ENCODE peak calls at places on chromosome 17, in four cellular contexts. One of them, this sample, is unnamed.

GRCh38 chr17:4476017-4476416 is 22.7 kb upstream of the SPNS2 start:
- DNase-seq in SK-N-SH: no peak
- DNase-seq in K562: no peak
- DNase-seq in HepG2: no peak
- DNase-seq in this sample: no peak

GRCh38 chr17:8503368-8503767 is 67.7 kb downstream of the NDEL1 start:
- DNase-seq in SK-N-SH: no peak
- DNase-seq in K562: no peak
- DNase-seq in HepG2: no peak
- DNase-seq in this sample: no peak

GRCh38 chr17:3659541-3660111 is 8.8 kb downstream of the TAX1BP3 start:
- DNase-seq in SK-N-SH: no peak
- DNase-seq in K562: peak
- DNase-seq in HepG2: no peak
- DNase-seq in this sample: no peak

GRCh38 chr17:63139356-63139755 is 173.3 kb downstream of the TANC2 start:
- DNase-seq in SK-N-SH: no peak
- DNase-seq in K562: no peak
- DNase-seq in HepG2: no peak
- DNase-seq in this sample: no peak

GRCh38 chr17:42709561-42709960 is 27.2 kb downstream of the CNTNAP1 start:
- DNase-seq in SK-N-SH: no peak
- DNase-seq in K562: no peak
- DNase-seq in HepG2: no peak
- DNase-seq in this sample: no peak

GRCh38 chr17:59345476-59345875 is 14.0 kb downstream of the YPEL2 start:
- DNase-seq in SK-N-SH: no peak
- DNase-seq in K562: no peak
- DNase-seq in HepG2: no peak
- DNase-seq in this sample: no peak

GRCh38 chr17:64020068-64020766 is at the start of gene ICAM2:
- DNase-seq in SK-N-SH: no peak
- DNase-seq in K562: no peak
- DNase-seq in HepG2: no peak
- DNase-seq in this sample: no peak

GRCh38 chr17:2700031-2700490 is 11.5 kb downstream of the CLUH start:
- DNase-seq in SK-N-SH: no peak
- DNase-seq in K562: no peak
- DNase-seq in HepG2: no peak
- DNase-seq in this sample: no peak

GRCh38 chr17:19336938-19337711 is 25.4 kb downstream of the B9D1 start:
- DNase-seq in SK-N-SH: no peak
- DNase-seq in K562: no peak
- DNase-seq in HepG2: peak
- DNase-seq in this sample: no peak

GRCh38 chr17:38870259-38871165 is 654 bp downstream of the LASP1 start:
- DNase-seq in SK-N-SH: peak
- DNase-seq in K562: peak
- DNase-seq in HepG2: peak
- DNase-seq in this sample: no peak

GRCh38 chr17:22695228-22695619 is 1002.9 kb downstream of the KCNJ18 start:
- DNase-seq in SK-N-SH: peak
- DNase-seq in K562: peak
- DNase-seq in HepG2: no peak
- DNase-seq in this sample: no peak

GRCh38 chr17:79788989-79789942 is 7.6 kb downstream of the CBX8 start:
- DNase-seq in SK-N-SH: no peak
- DNase-seq in K562: no peak
- DNase-seq in HepG2: no peak
- DNase-seq in this sample: no peak

GRCh38 chr17:83103200-83103937 is 24.0 kb downstream of the METRNL start:
- DNase-seq in SK-N-SH: peak
- DNase-seq in K562: peak
- DNase-seq in HepG2: no peak
- DNase-seq in this sample: peak

GRCh38 chr17:73635101-73635767 is 9.0 kb downstream of the SDK2 start:
- DNase-seq in SK-N-SH: no peak
- DNase-seq in K562: no peak
- DNase-seq in HepG2: no peak
- DNase-seq in this sample: no peak

GRCh38 chr17:55437165-55437605 is 15.6 kb upstream of the MMD start:
- DNase-seq in SK-N-SH: no peak
- DNase-seq in K562: no peak
- DNase-seq in HepG2: no peak
- DNase-seq in this sample: no peak

GRCh38 chr17:62615503-62615902 is 12.0 kb upstream of the MRC2 start:
- DNase-seq in SK-N-SH: no peak
- DNase-seq in K562: no peak
- DNase-seq in HepG2: no peak
- DNase-seq in this sample: no peak

GRCh38 chr17:40283662-40284061 is 4.0 kb upstream of the CDC6 start:
- DNase-seq in SK-N-SH: no peak
- DNase-seq in K562: no peak
- DNase-seq in HepG2: no peak
- DNase-seq in this sample: peak

GRCh38 chr17:60390881-60391418 is 983 bp downstream of the USP32 start:
- DNase-seq in SK-N-SH: peak
- DNase-seq in K562: no peak
- DNase-seq in HepG2: peak
- DNase-seq in this sample: no peak

GRCh38 chr17:20961551-20961950 is 81.3 kb downstream of the USP22 start:
- DNase-seq in SK-N-SH: no peak
- DNase-seq in K562: no peak
- DNase-seq in HepG2: no peak
- DNase-seq in this sample: no peak

GRCh38 chr17:79987187-79987889 is 48.3 kb downstream of the TBC1D16 start:
- DNase-seq in SK-N-SH: no peak
- DNase-seq in K562: no peak
- DNase-seq in HepG2: peak
- DNase-seq in this sample: peak

GRCh38 chr17:60229189-60229802 is 79.5 kb downstream of the CA4 start:
- DNase-seq in SK-N-SH: no peak
- DNase-seq in K562: no peak
- DNase-seq in HepG2: no peak
- DNase-seq in this sample: peak

GRCh38 chr17:50861822-50862528 is 4.2 kb downstream of the TOB1 start:
- DNase-seq in SK-N-SH: no peak
- DNase-seq in K562: no peak
- DNase-seq in HepG2: no peak
- DNase-seq in this sample: no peak

GRCh38 chr17:77830816-77831490 is 127.5 kb upstream of the TNRC6C start:
- DNase-seq in SK-N-SH: no peak
- DNase-seq in K562: no peak
- DNase-seq in HepG2: no peak
- DNase-seq in this sample: no peak

GRCh38 chr17:7144203-7144602 is 29.6 kb upstream of the ASGR2 start:
- DNase-seq in SK-N-SH: no peak
- DNase-seq in K562: no peak
- DNase-seq in HepG2: no peak
- DNase-seq in this sample: no peak

GRCh38 chr17:75814900-75815373 is 29.3 kb downstream of the UNC13D start:
- DNase-seq in SK-N-SH: peak
- DNase-seq in K562: no peak
- DNase-seq in HepG2: no peak
- DNase-seq in this sample: no peak

GRCh38 chr17:40483679-40484078 is 17.7 kb downstream of the TNS4 start:
- DNase-seq in SK-N-SH: no peak
- DNase-seq in K562: no peak
- DNase-seq in HepG2: no peak
- DNase-seq in this sample: no peak

GRCh38 chr17:15009087-15009486 is 256.0 kb downstream of the PMP22 start:
- DNase-seq in SK-N-SH: no peak
- DNase-seq in K562: no peak
- DNase-seq in HepG2: no peak
- DNase-seq in this sample: no peak

GRCh38 chr17:63698886-63699637 is 863 bp downstream of the LIMD2 start:
- DNase-seq in SK-N-SH: no peak
- DNase-seq in K562: no peak
- DNase-seq in HepG2: peak
- DNase-seq in this sample: no peak

GRCh38 chr17:1762906-1763829 is 1.3 kb downstream of the SERPINF1 start:
- DNase-seq in SK-N-SH: peak
- DNase-seq in K562: peak
- DNase-seq in HepG2: peak
- DNase-seq in this sample: no peak

GRCh38 chr17:82806645-82807044 is 33.2 kb downstream of the ZNF750 start:
- DNase-seq in SK-N-SH: no peak
- DNase-seq in K562: no peak
- DNase-seq in HepG2: no peak
- DNase-seq in this sample: no peak

GRCh38 chr17:37661372-37662014 is 18.2 kb upstream of the DDX52 start:
- DNase-seq in SK-N-SH: no peak
- DNase-seq in K562: no peak
- DNase-seq in HepG2: no peak
- DNase-seq in this sample: no peak

GRCh38 chr17:34671191-34671590 is 91.8 kb downstream of the TMEM132E start:
- DNase-seq in SK-N-SH: no peak
- DNase-seq in K562: no peak
- DNase-seq in HepG2: no peak
- DNase-seq in this sample: no peak

GRCh38 chr17:64103751-64104364 is 26.1 kb downstream of the ERN1 start:
- DNase-seq in SK-N-SH: no peak
- DNase-seq in K562: no peak
- DNase-seq in HepG2: no peak
- DNase-seq in this sample: peak

GRCh38 chr17:30922235-30922993 is 669 bp downstream of the ADAP2 start:
- DNase-seq in SK-N-SH: peak
- DNase-seq in K562: no peak
- DNase-seq in HepG2: no peak
- DNase-seq in this sample: no peak

GRCh38 chr17:29758255-29758654 is 135.5 kb upstream of the CORO6 start:
- DNase-seq in SK-N-SH: no peak
- DNase-seq in K562: no peak
- DNase-seq in HepG2: no peak
- DNase-seq in this sample: no peak

GRCh38 chr17:72922223-72922622 is 170.3 kb downstream of the SLC39A11 start:
- DNase-seq in SK-N-SH: no peak
- DNase-seq in K562: no peak
- DNase-seq in HepG2: no peak
- DNase-seq in this sample: no peak

DNA sequence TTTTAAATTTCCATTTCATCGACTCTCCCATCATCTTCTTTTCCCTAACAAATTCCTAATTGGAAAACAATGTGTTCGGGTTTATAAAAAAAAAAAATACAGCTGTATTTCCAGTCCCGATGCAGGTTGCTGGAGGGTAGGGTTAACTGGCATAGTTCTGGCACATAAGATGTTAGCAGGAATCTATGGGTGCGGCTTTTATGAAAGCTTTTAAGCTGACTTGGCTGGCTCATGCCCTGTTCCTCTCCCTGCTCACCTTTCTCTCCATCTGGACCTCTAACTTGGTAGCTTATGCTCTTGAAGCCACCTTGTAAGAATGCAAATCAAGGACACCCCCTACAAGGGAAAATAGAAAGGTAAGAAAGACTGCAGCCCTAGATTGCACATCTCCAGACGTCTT is 33.2 kb upstream of the KCNJ2 start:
- DNase-seq in SK-N-SH: no peak
- DNase-seq in K562: no peak
- DNase-seq in HepG2: no peak
- DNase-seq in this sample: no peak
- TF ChIP-seq ELF1 in SK-N-SH: no peak
- TF ChIP-seq ELF1 in K562: no peak
- TF ChIP-seq ELF1 in HepG2: no peak
- TF ChIP-seq ELF1 in this sample: no peak

GRCh38 chr17:45229681-45230409 is 8.2 kb downstream of the FMNL1 start:
- DNase-seq in SK-N-SH: no peak
- DNase-seq in K562: no peak
- DNase-seq in HepG2: no peak
- DNase-seq in this sample: no peak

GRCh38 chr17:45230787-45231480 is 9.2 kb downstream of the FMNL1 start:
- DNase-seq in SK-N-SH: peak
- DNase-seq in K562: no peak
- DNase-seq in HepG2: no peak
- DNase-seq in this sample: no peak

GRCh38 chr17:45230410-45230786 is 8.7 kb downstream of the FMNL1 start:
- DNase-seq in SK-N-SH: no peak
- DNase-seq in K562: no peak
- DNase-seq in HepG2: no peak
- DNase-seq in this sample: no peak

GRCh38 chr17:45232514-45233422 is 11.1 kb downstream of the FMNL1 start:
- DNase-seq in SK-N-SH: no peak
- DNase-seq in K562: no peak
- DNase-seq in HepG2: no peak
- DNase-seq in this sample: no peak

GRCh38 chr17:45231481-45232116 is 9.9 kb downstream of the FMNL1 start:
- DNase-seq in SK-N-SH: peak
- DNase-seq in K562: peak
- DNase-seq in HepG2: peak
- DNase-seq in this sample: no peak
- TF ChIP-seq ELF1 in SK-N-SH: no peak
- TF ChIP-seq ELF1 in K562: no peak
- TF ChIP-seq ELF1 in HepG2: no peak
- TF ChIP-seq ELF1 in this sample: no peak

GRCh38 chr17:17581509-17581908 is 10.0 kb downstream of the PEMT start:
- DNase-seq in SK-N-SH: no peak
- DNase-seq in K562: no peak
- DNase-seq in HepG2: no peak
- DNase-seq in this sample: no peak
- TF ChIP-seq ELF1 in SK-N-SH: no peak
- TF ChIP-seq ELF1 in K562: no peak
- TF ChIP-seq ELF1 in HepG2: no peak
- TF ChIP-seq ELF1 in this sample: no peak

GRCh38 chr17:49110504-49110903 is 22.1 kb upstream of the B4GALNT2 start:
- DNase-seq in SK-N-SH: no peak
- DNase-seq in K562: no peak
- DNase-seq in HepG2: no peak
- DNase-seq in this sample: no peak
- TF ChIP-seq ELF1 in SK-N-SH: no peak
- TF ChIP-seq ELF1 in K562: no peak
- TF ChIP-seq ELF1 in HepG2: no peak
- TF ChIP-seq ELF1 in this sample: no peak